ENCODE peak calls at places on chromosome 19, in ten cellular contexts. One of them, this sample, is unnamed.
A peak's percentile ranks its signal among the peaks of the same experiment; 100 is the strongest.

GRCh38 chr19:13208131-13208963 is 58.1 kb downstream of the IER2 start:
- DNase-seq in colonic mucosa: peak; percentile 57
- DNase-seq in uterus: peak; percentile 61
- DNase-seq in tibial nerve: peak; percentile 35
- DNase-seq in CD8-positive, alpha-beta memory T cell: peak; percentile 39
- DNase-seq in neural progenitor cell: peak; percentile 38
- DNase-seq in fibroblast of lung: peak; percentile 57
- DNase-seq in cardiac muscle cell: peak; percentile 92
- DNase-seq in CD8-positive, alpha-beta T cell: peak; percentile 52
- DNase-seq in thyroid gland: no peak
- DNase-seq in this sample: no peak

GRCh38 chr19:50500060-50500752 is 10.8 kb downstream of the JOSD2 start:
- DNase-seq in colonic mucosa: no peak
- DNase-seq in uterus: peak; percentile 9
- DNase-seq in tibial nerve: no peak
- DNase-seq in CD8-positive, alpha-beta memory T cell: no peak
- DNase-seq in neural progenitor cell: peak; percentile 69
- DNase-seq in fibroblast of lung: no peak
- DNase-seq in cardiac muscle cell: no peak
- DNase-seq in CD8-positive, alpha-beta T cell: no peak
- DNase-seq in thyroid gland: no peak
- DNase-seq in this sample: peak; percentile 74

GRCh38 chr19:6056801-6057650 is 53.3 kb downstream of the RFX2 start:
- DNase-seq in colonic mucosa: peak; percentile 65
- DNase-seq in uterus: peak; percentile 87
- DNase-seq in tibial nerve: no peak
- DNase-seq in CD8-positive, alpha-beta memory T cell: no peak
- DNase-seq in neural progenitor cell: no peak
- DNase-seq in fibroblast of lung: peak; percentile 94
- DNase-seq in cardiac muscle cell: peak; percentile 95
- DNase-seq in CD8-positive, alpha-beta T cell: no peak
- DNase-seq in thyroid gland: peak; percentile 48
- DNase-seq in this sample: no peak

GRCh38 chr19:10966809-10967208 is 6.0 kb downstream of the SMARCA4 start:
- DNase-seq in colonic mucosa: no peak
- DNase-seq in uterus: no peak
- DNase-seq in tibial nerve: no peak
- DNase-seq in CD8-positive, alpha-beta memory T cell: no peak
- DNase-seq in neural progenitor cell: no peak
- DNase-seq in fibroblast of lung: no peak
- DNase-seq in cardiac muscle cell: no peak
- DNase-seq in CD8-positive, alpha-beta T cell: no peak
- DNase-seq in thyroid gland: no peak
- DNase-seq in this sample: no peak

GRCh38 chr19:28701491-28701890 is 511.5 kb downstream of the UQCRFS1 start:
- DNase-seq in colonic mucosa: no peak
- DNase-seq in uterus: no peak
- DNase-seq in tibial nerve: no peak
- DNase-seq in CD8-positive, alpha-beta memory T cell: no peak
- DNase-seq in neural progenitor cell: no peak
- DNase-seq in fibroblast of lung: peak; percentile 57
- DNase-seq in cardiac muscle cell: no peak
- DNase-seq in CD8-positive, alpha-beta T cell: no peak
- DNase-seq in thyroid gland: no peak
- DNase-seq in this sample: no peak

GRCh38 chr19:2083174-2083854 is 12.8 kb downstream of the MOB3A start:
- DNase-seq in colonic mucosa: no peak
- DNase-seq in uterus: no peak
- DNase-seq in tibial nerve: no peak
- DNase-seq in CD8-positive, alpha-beta memory T cell: peak; percentile 80
- DNase-seq in neural progenitor cell: no peak
- DNase-seq in fibroblast of lung: no peak
- DNase-seq in cardiac muscle cell: no peak
- DNase-seq in CD8-positive, alpha-beta T cell: peak; percentile 82
- DNase-seq in thyroid gland: no peak
- DNase-seq in this sample: no peak

GRCh38 chr19:4636151-4636717 is 3.1 kb upstream of the TNFAIP8L1 start:
- DNase-seq in colonic mucosa: peak; percentile 65
- DNase-seq in uterus: peak; percentile 66
- DNase-seq in tibial nerve: peak; percentile 34
- DNase-seq in CD8-positive, alpha-beta memory T cell: peak; percentile 75
- DNase-seq in neural progenitor cell: peak; percentile 88
- DNase-seq in fibroblast of lung: peak; percentile 38
- DNase-seq in cardiac muscle cell: peak; percentile 71
- DNase-seq in CD8-positive, alpha-beta T cell: peak; percentile 67
- DNase-seq in thyroid gland: peak; percentile 43
- DNase-seq in this sample: no peak

GRCh38 chr19:18608805-18609716 is 2.5 kb upstream of the CRLF1 start:
- DNase-seq in colonic mucosa: no peak
- DNase-seq in uterus: no peak
- DNase-seq in tibial nerve: no peak
- DNase-seq in CD8-positive, alpha-beta memory T cell: no peak
- DNase-seq in neural progenitor cell: no peak
- DNase-seq in fibroblast of lung: no peak
- DNase-seq in cardiac muscle cell: no peak
- DNase-seq in CD8-positive, alpha-beta T cell: no peak
- DNase-seq in thyroid gland: no peak
- DNase-seq in this sample: no peak

GRCh38 chr19:18495204-18495911 is 26.5 kb downstream of the ELL start:
- DNase-seq in colonic mucosa: no peak
- DNase-seq in uterus: no peak
- DNase-seq in tibial nerve: no peak
- DNase-seq in CD8-positive, alpha-beta memory T cell: no peak
- DNase-seq in neural progenitor cell: peak; percentile 62
- DNase-seq in fibroblast of lung: no peak
- DNase-seq in cardiac muscle cell: no peak
- DNase-seq in CD8-positive, alpha-beta T cell: no peak
- DNase-seq in thyroid gland: no peak
- DNase-seq in this sample: no peak

GRCh38 chr19:30339624-30340525 is 32.3 kb upstream of the ZNF536 start:
- DNase-seq in colonic mucosa: no peak
- DNase-seq in uterus: no peak
- DNase-seq in tibial nerve: no peak
- DNase-seq in CD8-positive, alpha-beta memory T cell: no peak
- DNase-seq in neural progenitor cell: no peak
- DNase-seq in fibroblast of lung: no peak
- DNase-seq in cardiac muscle cell: no peak
- DNase-seq in CD8-positive, alpha-beta T cell: no peak
- DNase-seq in thyroid gland: no peak
- DNase-seq in this sample: no peak

GRCh38 chr19:12995596-12996541 is 594 bp downstream of the NFIX start:
- DNase-seq in colonic mucosa: peak; percentile 59
- DNase-seq in uterus: no peak
- DNase-seq in tibial nerve: no peak
- DNase-seq in CD8-positive, alpha-beta memory T cell: no peak
- DNase-seq in neural progenitor cell: no peak
- DNase-seq in fibroblast of lung: no peak
- DNase-seq in cardiac muscle cell: peak; percentile 48
- DNase-seq in CD8-positive, alpha-beta T cell: no peak
- DNase-seq in thyroid gland: peak; percentile 53
- DNase-seq in this sample: no peak

GRCh38 chr19:55563261-55563690 is 17.4 kb downstream of the ZNF579 start:
- DNase-seq in colonic mucosa: no peak
- DNase-seq in uterus: peak; percentile 69
- DNase-seq in tibial nerve: no peak
- DNase-seq in CD8-positive, alpha-beta memory T cell: no peak
- DNase-seq in neural progenitor cell: no peak
- DNase-seq in fibroblast of lung: peak; percentile 24
- DNase-seq in cardiac muscle cell: peak; percentile 66
- DNase-seq in CD8-positive, alpha-beta T cell: no peak
- DNase-seq in thyroid gland: no peak
- DNase-seq in this sample: no peak

GRCh38 chr19:9937001-9937411 is 691 bp upstream of the OLFM2 start:
- DNase-seq in colonic mucosa: no peak
- DNase-seq in uterus: peak; percentile 21
- DNase-seq in tibial nerve: no peak
- DNase-seq in CD8-positive, alpha-beta memory T cell: no peak
- DNase-seq in neural progenitor cell: peak; percentile 53
- DNase-seq in fibroblast of lung: no peak
- DNase-seq in cardiac muscle cell: no peak
- DNase-seq in CD8-positive, alpha-beta T cell: no peak
- DNase-seq in thyroid gland: no peak
- DNase-seq in this sample: peak; percentile 83

GRCh38 chr19:4709440-4710280 is 14.0 kb downstream of the DPP9 start:
- DNase-seq in colonic mucosa: no peak
- DNase-seq in uterus: no peak
- DNase-seq in tibial nerve: no peak
- DNase-seq in CD8-positive, alpha-beta memory T cell: no peak
- DNase-seq in neural progenitor cell: no peak
- DNase-seq in fibroblast of lung: peak; percentile 46
- DNase-seq in cardiac muscle cell: no peak
- DNase-seq in CD8-positive, alpha-beta T cell: no peak
- DNase-seq in thyroid gland: no peak
- DNase-seq in this sample: no peak

GRCh38 chr19:46081928-46082727 is 41.3 kb upstream of the IGFL4 start:
- DNase-seq in colonic mucosa: peak; percentile 35
- DNase-seq in uterus: no peak
- DNase-seq in tibial nerve: no peak
- DNase-seq in CD8-positive, alpha-beta memory T cell: no peak
- DNase-seq in neural progenitor cell: peak; percentile 65
- DNase-seq in fibroblast of lung: peak; percentile 70
- DNase-seq in cardiac muscle cell: peak; percentile 75
- DNase-seq in CD8-positive, alpha-beta T cell: no peak
- DNase-seq in thyroid gland: peak; percentile 20
- DNase-seq in this sample: no peak

DNA sequence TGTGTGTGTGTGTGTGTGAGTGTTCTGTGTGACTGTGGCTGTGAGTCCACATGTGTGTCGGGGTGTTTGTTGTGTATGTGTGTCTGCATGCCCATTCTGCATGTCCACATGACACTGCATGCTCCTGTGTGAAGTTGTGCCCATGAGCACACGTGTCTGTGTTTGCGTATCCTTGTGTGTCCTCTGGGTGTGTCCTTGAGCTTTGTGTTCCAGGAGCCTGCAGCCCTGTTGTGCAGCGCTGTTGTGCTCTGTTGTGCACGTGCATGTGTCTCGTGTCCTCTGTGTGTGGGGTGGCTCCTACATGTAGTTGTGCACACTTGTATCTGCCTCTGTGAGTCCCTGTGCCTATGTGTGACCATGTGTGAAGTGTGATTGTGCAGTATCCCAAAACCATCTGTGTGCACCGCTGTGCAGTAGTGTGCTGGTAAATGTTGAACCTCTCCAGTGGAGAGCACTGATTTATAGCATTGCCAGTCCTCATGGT is 2.2 kb upstream of the ARHGEF18 start:
- DNase-seq in colonic mucosa: no peak
- DNase-seq in uterus: no peak
- DNase-seq in tibial nerve: no peak
- DNase-seq in CD8-positive, alpha-beta memory T cell: no peak
- DNase-seq in neural progenitor cell: no peak
- DNase-seq in fibroblast of lung: no peak
- DNase-seq in cardiac muscle cell: no peak
- DNase-seq in CD8-positive, alpha-beta T cell: no peak
- DNase-seq in thyroid gland: no peak
- DNase-seq in this sample: no peak
- H3K4me3 ChIP-seq in colonic mucosa: no peak overlapping the region
- H3K4me3 ChIP-seq in uterus: no peak overlapping the region
- H3K4me3 ChIP-seq in tibial nerve: no peak overlapping the region
- H3K4me3 ChIP-seq in CD8-positive, alpha-beta memory T cell: peak overlapping the region; percentile 94
- H3K4me3 ChIP-seq in neural progenitor cell: no peak overlapping the region
- H3K4me3 ChIP-seq in fibroblast of lung: no peak overlapping the region
- H3K4me3 ChIP-seq in cardiac muscle cell: no peak overlapping the region
- H3K4me3 ChIP-seq in CD8-positive, alpha-beta T cell: peak overlapping the region; percentile 66
- H3K4me3 ChIP-seq in thyroid gland: no peak overlapping the region
- H3K4me3 ChIP-seq in this sample: no peak overlapping the region

DNA sequence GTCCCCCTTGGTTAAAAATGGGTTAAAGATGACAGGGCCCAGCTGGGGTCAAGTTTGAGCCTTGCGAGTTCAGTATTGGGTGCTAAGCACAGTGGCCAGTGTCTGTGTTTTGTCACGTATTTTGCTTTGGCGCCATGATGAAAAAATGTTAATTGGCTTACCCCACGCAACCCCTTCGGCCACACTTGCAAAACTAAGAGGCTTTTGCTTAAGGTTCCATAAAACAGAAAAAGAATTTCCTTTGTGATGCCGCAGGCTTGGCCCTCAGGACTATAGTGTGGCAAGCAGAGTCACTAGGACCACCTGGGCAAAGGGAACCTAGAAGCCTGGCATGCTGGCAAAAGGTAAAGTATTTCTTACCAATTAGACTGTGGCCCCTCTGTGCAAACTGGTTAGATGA is 20.7 kb downstream of the DPRX start:
- DNase-seq in colonic mucosa: no peak
- DNase-seq in uterus: no peak
- DNase-seq in tibial nerve: no peak
- DNase-seq in CD8-positive, alpha-beta memory T cell: no peak
- DNase-seq in neural progenitor cell: no peak
- DNase-seq in fibroblast of lung: no peak
- DNase-seq in cardiac muscle cell: no peak
- DNase-seq in CD8-positive, alpha-beta T cell: no peak
- DNase-seq in thyroid gland: no peak
- DNase-seq in this sample: no peak
- H3K9me3 ChIP-seq in colonic mucosa: no peaks in the 10 kb centered on the region
- H3K9me3 ChIP-seq in uterus: no peaks in the 10 kb centered on the region
- H3K9me3 ChIP-seq in tibial nerve: peaks cover 7% of the 10 kb centered on the region
- H3K9me3 ChIP-seq in CD8-positive, alpha-beta memory T cell: no peaks in the 10 kb centered on the region
- H3K9me3 ChIP-seq in neural progenitor cell: peaks cover 12% of the 10 kb centered on the region
- H3K9me3 ChIP-seq in fibroblast of lung: no peaks in the 10 kb centered on the region
- H3K9me3 ChIP-seq in cardiac muscle cell: no peaks in the 10 kb centered on the region
- H3K9me3 ChIP-seq in CD8-positive, alpha-beta T cell: peaks cover 5% of the 10 kb centered on the region
- H3K9me3 ChIP-seq in thyroid gland: no peaks in the 10 kb centered on the region
- H3K9me3 ChIP-seq in this sample: peaks cover 41% of the 10 kb centered on the region

DNA sequence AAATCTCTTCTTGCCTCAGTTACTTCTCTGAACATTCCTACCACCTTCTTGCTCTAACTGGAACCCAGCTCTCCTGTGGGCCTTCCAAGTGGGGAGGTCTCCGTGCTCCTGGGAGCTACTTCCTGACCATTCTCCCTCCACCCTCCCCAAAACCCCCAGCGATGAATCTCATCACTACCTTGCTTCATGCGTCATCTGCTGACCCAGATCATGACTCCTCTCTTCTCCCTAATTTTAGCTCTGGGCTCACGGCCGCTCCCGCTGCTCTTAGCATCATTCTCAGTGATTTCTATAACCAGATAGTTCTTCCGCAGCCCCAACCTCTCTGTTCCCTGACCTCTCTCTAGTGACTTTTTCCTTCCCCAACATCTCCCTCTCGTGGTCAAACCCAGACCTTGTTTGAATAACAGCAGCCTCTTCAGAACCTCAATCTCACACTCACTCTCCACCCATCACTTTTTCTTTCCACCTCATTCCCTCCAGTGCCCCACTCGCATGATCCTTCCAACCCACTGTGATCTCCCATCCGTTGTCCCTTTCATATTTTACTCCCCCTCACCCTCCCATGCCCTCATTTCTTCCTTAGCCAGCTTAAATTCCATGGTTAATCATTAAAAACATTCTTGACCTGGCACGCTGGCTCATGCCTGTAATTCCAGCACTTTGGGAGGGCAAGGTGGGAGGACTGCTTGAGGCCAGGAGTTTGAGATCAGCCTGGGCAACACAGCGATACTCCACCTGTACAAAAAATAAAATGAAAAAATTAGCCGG is 21.8 kb downstream of the MRPS12 start:
- DNase-seq in colonic mucosa: peak; percentile 52
- DNase-seq in uterus: no peak
- DNase-seq in tibial nerve: no peak
- DNase-seq in CD8-positive, alpha-beta memory T cell: no peak
- DNase-seq in neural progenitor cell: peak; percentile 54
- DNase-seq in fibroblast of lung: no peak
- DNase-seq in cardiac muscle cell: peak; percentile 11
- DNase-seq in CD8-positive, alpha-beta T cell: no peak
- DNase-seq in thyroid gland: no peak
- DNase-seq in this sample: no peak
- H3K4me3 ChIP-seq in colonic mucosa: no peak overlapping the region
- H3K4me3 ChIP-seq in uterus: no peak overlapping the region
- H3K4me3 ChIP-seq in tibial nerve: no peak overlapping the region
- H3K4me3 ChIP-seq in CD8-positive, alpha-beta memory T cell: no peak overlapping the region
- H3K4me3 ChIP-seq in neural progenitor cell: no peak overlapping the region
- H3K4me3 ChIP-seq in fibroblast of lung: no peak overlapping the region
- H3K4me3 ChIP-seq in cardiac muscle cell: no peak overlapping the region
- H3K4me3 ChIP-seq in CD8-positive, alpha-beta T cell: no peak overlapping the region
- H3K4me3 ChIP-seq in thyroid gland: no peak overlapping the region
- H3K4me3 ChIP-seq in this sample: no peak overlapping the region

GRCh38 chr19:52022193-52022592 is 6.0 kb downstream of the ZNF614 start:
- DNase-seq in colonic mucosa: no peak
- DNase-seq in uterus: no peak
- DNase-seq in tibial nerve: no peak
- DNase-seq in CD8-positive, alpha-beta memory T cell: no peak
- DNase-seq in neural progenitor cell: no peak
- DNase-seq in fibroblast of lung: no peak
- DNase-seq in cardiac muscle cell: no peak
- DNase-seq in CD8-positive, alpha-beta T cell: no peak
- DNase-seq in thyroid gland: no peak
- DNase-seq in this sample: no peak
- H3K9me3 ChIP-seq in colonic mucosa: peaks cover 4% of the 10 kb centered on the region
- H3K9me3 ChIP-seq in uterus: peaks cover 61% of the 10 kb centered on the region
- H3K9me3 ChIP-seq in tibial nerve: peaks cover 68% of the 10 kb centered on the region
- H3K9me3 ChIP-seq in CD8-positive, alpha-beta memory T cell: peaks cover 58% of the 10 kb centered on the region
- H3K9me3 ChIP-seq in neural progenitor cell: no peaks in the 10 kb centered on the region
- H3K9me3 ChIP-seq in fibroblast of lung: no peaks in the 10 kb centered on the region
- H3K9me3 ChIP-seq in cardiac muscle cell: no peaks in the 10 kb centered on the region
- H3K9me3 ChIP-seq in CD8-positive, alpha-beta T cell: peaks cover 47% of the 10 kb centered on the region
- H3K9me3 ChIP-seq in thyroid gland: no peaks in the 10 kb centered on the region
- H3K9me3 ChIP-seq in this sample: no peaks in the 10 kb centered on the region

This sample was measured in H1.